ENCODE peak calls at places on chromosomes 4 and X, in eight cellular contexts. T is GM13976, P is HFF-Myc, D is fibroblast of lung, F is cardiac muscle cell, S is brain microvascular endothelial cell, G is esophagus squamous epithelium, N is lower leg skin. M is an unnamed sample.

GRCh38 chr4:76208005-76208765 is 5.4 kb downstream of the SCARB2 start:
- DNase-seq in T (no peak), P (peak), D (peak), F (no peak), S (peak), G (no peak), N (peak), M (peak)

GRCh38 chrX:31126205-31126604 is 54.4 kb upstream of the FTHL17 start:
- DNase-seq in T (no peak), P (no peak), D (peak), F (no peak), S (peak), G (no peak), N (no peak), M (no peak)

GRCh38 chr4:101418055-101418454 is 70.7 kb upstream of the PPP3CA start:
- DNase-seq in T (peak), P (no peak), D (peak), F (no peak), S (no peak), G (no peak), N (no peak), M (no peak)

GRCh38 chrX:133657455-133657854 is 242.2 kb upstream of the GPC4 start:
- DNase-seq in T (no peak), P (no peak), D (no peak), F (no peak), S (no peak), G (no peak), N (no peak), M (no peak)

GRCh38 chrX:108399427-108400165 is 38.6 kb downstream of the COL4A6 start:
- DNase-seq in T (no peak), P (no peak), D (peak), F (no peak), S (peak), G (no peak), N (no peak), M (no peak)

GRCh38 chr4:19329077-19329476 is 922.6 kb upstream of the SLIT2 start:
- DNase-seq in T (no peak), P (no peak), D (no peak), F (no peak), S (no peak), G (no peak), N (no peak), M (no peak)

GRCh38 chrX:134566506-134566905 is 91.8 kb downstream of the PLAC1 start:
- DNase-seq in T (no peak), P (no peak), D (no peak), F (no peak), S (no peak), G (no peak), N (no peak), M (no peak)

GRCh38 chr4:145840162-145840768 is 98.4 kb downstream of the ZNF827 start:
- DNase-seq in T (peak), P (peak), D (peak), F (peak), S (peak), G (no peak), N (no peak), M (peak)

GRCh38 chrX:111465664-111466063 is 45.8 kb upstream of the SERTM2 start:
- DNase-seq in T (no peak), P (no peak), D (no peak), F (no peak), S (no peak), G (no peak), N (no peak), M (no peak)

GRCh38 chrX:40108959-40109287 is 11.2 kb upstream of the BCOR start:
- DNase-seq in T (peak), P (no peak), D (peak), F (peak), S (peak), G (no peak), N (peak), M (peak)

GRCh38 chrX:128020701-128021100 is 31.5 kb downstream of the ACTRT1 start:
- DNase-seq in T (no peak), P (no peak), D (peak), F (no peak), S (peak), G (no peak), N (no peak), M (peak)

DNA sequence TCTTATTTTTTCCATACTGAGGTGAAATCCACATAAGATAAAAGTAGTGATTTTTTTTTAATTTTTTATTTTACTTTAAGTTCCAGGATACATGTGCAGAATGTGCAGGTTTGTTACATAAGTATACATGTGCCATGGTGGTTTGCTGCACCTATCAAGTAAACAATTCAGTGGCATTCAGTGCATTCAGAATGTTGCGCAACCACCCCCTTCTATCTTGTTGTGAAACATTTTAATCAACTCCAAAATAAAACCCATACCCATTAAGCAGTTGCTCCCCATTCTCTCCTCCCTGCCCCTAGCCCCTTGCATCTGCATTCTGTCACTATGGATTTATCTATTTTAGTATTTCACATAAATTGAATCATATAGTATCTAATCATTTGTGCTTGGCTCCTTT is 121.2 kb downstream of the KLHL13 start:
- DNase-seq in T (no peak), P (no peak), D (no peak), F (no peak), S (no peak), G (no peak), N (no peak), M (no peak)
- TF ChIP-seq CTCF in T (no peak), P (no peak), D (no peak), F (no peak), S (no peak), G (no peak), N (no peak), M (no peak)

DNA sequence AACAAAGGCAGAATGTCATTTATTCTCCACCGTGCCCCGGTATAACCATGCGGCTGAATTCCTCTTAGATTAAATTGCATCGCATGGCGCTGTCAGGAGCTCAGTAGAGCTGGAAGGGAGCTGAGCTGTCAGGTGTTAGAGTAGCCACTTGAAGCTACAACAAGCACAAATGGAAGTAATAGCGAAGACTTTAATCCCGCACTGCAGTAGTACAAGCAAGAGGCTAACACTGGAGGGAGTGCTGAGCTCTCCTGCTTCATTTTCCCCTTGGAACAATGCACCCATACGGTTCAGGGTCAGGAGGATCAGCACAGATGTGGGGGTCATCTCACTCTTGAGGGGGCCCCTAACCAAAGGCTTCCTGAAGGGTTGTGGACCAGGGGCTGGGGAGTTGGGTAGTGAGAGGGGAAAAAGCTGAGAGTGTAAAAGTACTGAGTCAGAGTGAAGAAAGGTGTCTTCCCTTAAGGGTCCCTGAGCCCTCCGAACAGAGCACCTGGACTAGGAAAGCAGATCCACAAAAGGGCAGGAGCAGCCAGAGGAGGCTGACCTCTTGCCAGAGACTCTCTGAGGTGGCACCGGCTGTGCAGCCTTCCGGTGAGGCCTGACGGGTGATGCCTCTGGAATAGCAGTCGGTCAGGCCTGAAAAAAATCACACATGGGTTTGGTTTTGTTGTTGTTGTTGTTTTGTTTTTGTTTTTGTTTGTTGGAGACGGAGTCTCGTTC is 36.0 kb upstream of the CBR4 start:
- DNase-seq in T (no peak), P (no peak), D (no peak), F (peak), S (no peak), G (no peak), N (no peak), M (no peak)
- TF ChIP-seq CTCF in T (no peak), P (no peak), D (no peak), F (peak), S (peak), G (no peak), N (no peak), M (no peak)

GRCh38 chr4:108396900-108397299 is 223.5 kb upstream of the RPL34 start:
- DNase-seq in T (no peak), P (no peak), D (no peak), F (no peak), S (no peak), G (no peak), N (no peak), M (no peak)

GRCh38 chr4:108395786-108396185 is 224.6 kb upstream of the RPL34 start:
- DNase-seq in T (no peak), P (no peak), D (no peak), F (no peak), S (no peak), G (no peak), N (no peak), M (no peak)

GRCh38 chr4:108397850-108398249 is 222.5 kb upstream of the RPL34 start:
- DNase-seq in T (no peak), P (no peak), D (peak), F (no peak), S (no peak), G (no peak), N (no peak), M (no peak)

GRCh38 chr4:108398326-108398725 is 222.1 kb upstream of the RPL34 start:
- DNase-seq in T (no peak), P (no peak), D (peak), F (no peak), S (peak), G (no peak), N (no peak), M (no peak)

GRCh38 chr4:108393870-108394269 is 225.1 kb upstream of the LEF1 start:
- DNase-seq in T (no peak), P (no peak), D (no peak), F (no peak), S (no peak), G (no peak), N (no peak), M (no peak)
- TF ChIP-seq CTCF in T (no peak), P (no peak), D (no peak), F (no peak), S (no peak), G (no peak), N (no peak), M (no peak)

GRCh38 chr4:48985976-48986653 is at the start of gene CWH43:
- DNase-seq in T (no peak), P (no peak), D (no peak), F (no peak), S (no peak), G (no peak), N (no peak), M (no peak)
- TF ChIP-seq CTCF in T (no peak), P (no peak), D (no peak), F (no peak), S (no peak), G (no peak), N (no peak), M (no peak)

DNA sequence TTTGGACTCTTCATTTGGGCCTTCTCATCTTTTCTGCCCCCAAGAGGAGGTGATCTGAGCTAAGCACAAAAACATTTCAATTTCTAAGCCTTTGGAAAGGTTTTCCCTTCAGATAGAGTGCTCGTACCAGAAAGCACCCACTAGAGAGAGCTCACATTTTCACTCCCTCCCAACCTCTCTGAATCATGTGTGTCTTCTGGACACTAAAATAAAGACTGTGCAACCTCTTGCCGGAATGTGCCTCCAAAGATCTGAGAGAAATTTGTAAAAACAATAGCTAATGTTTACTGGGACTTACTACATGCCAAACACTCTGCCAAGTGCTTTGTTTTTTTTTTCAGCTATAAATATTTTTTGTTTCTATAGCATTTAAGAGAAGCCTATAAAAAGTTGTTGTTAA is 120.6 kb upstream of the LNX1 start:
- DNase-seq in T (no peak), P (no peak), D (no peak), F (no peak), S (no peak), G (no peak), N (no peak), M (no peak)
- TF ChIP-seq CTCF in T (no peak), P (no peak), D (no peak), F (no peak), S (no peak), G (no peak), N (no peak), M (no peak)